ENCODE peak calls at places on chromosomes 2 and 18, in four cellular contexts. One of them, this sample, is unnamed.
A peak's percentile ranks its signal among the peaks of the same experiment; 100 is the strongest.

GRCh38 chr18:23053756-23054457 is 81.4 kb upstream of the CABLES1 start:
- DNase-seq in SIG-M5: no peak
- DNase-seq in CD8-positive, alpha-beta memory T cell: no peak
- DNase-seq in stromal cell of bone marrow: peak; percentile 72
- DNase-seq in this sample: no peak

GRCh38 chr2:66478729-66479316 is 43.9 kb downstream of the MEIS1 start:
- DNase-seq in stromal cell of bone marrow: no peak
- DNase-seq in CD8-positive, alpha-beta memory T cell: no peak
- DNase-seq in SIG-M5: no peak
- DNase-seq in this sample: no peak

GRCh38 chr2:111209045-111209514 is 88.4 kb downstream of the BCL2L11 start:
- DNase-seq in stromal cell of bone marrow: peak; percentile 44
- DNase-seq in SIG-M5: no peak
- DNase-seq in CD8-positive, alpha-beta memory T cell: no peak
- DNase-seq in this sample: no peak

GRCh38 chr2:4673025-4673489 is 969.7 kb downstream of the DCDC2C start:
- DNase-seq in CD8-positive, alpha-beta memory T cell: no peak
- DNase-seq in stromal cell of bone marrow: peak; percentile 15
- DNase-seq in SIG-M5: no peak
- DNase-seq in this sample: no peak

GRCh38 chr2:46935071-46935470 is 19.5 kb upstream of the MCFD2 start:
- DNase-seq in CD8-positive, alpha-beta memory T cell: no peak
- DNase-seq in SIG-M5: no peak
- DNase-seq in stromal cell of bone marrow: no peak
- DNase-seq in this sample: no peak

GRCh38 chr2:207449673-207450072 is 80.1 kb upstream of the CREB1 start:
- DNase-seq in CD8-positive, alpha-beta memory T cell: no peak
- DNase-seq in stromal cell of bone marrow: no peak
- DNase-seq in SIG-M5: no peak
- DNase-seq in this sample: no peak

GRCh38 chr2:17518212-17519154 is at the start of gene RAD51AP2:
- DNase-seq in stromal cell of bone marrow: peak; percentile 51
- DNase-seq in CD8-positive, alpha-beta memory T cell: no peak
- DNase-seq in SIG-M5: no peak
- DNase-seq in this sample: peak; percentile 42

GRCh38 chr2:126781206-126781605 is 117.5 kb upstream of the TEX51 start:
- DNase-seq in CD8-positive, alpha-beta memory T cell: no peak
- DNase-seq in SIG-M5: no peak
- DNase-seq in stromal cell of bone marrow: no peak
- DNase-seq in this sample: no peak

GRCh38 chr2:9169310-9170107 is 37.1 kb upstream of the ASAP2 start:
- DNase-seq in CD8-positive, alpha-beta memory T cell: no peak
- DNase-seq in stromal cell of bone marrow: no peak
- DNase-seq in SIG-M5: no peak
- DNase-seq in this sample: no peak

GRCh38 chr2:236947896-236948295 is 137.8 kb upstream of the COPS8 start:
- DNase-seq in SIG-M5: no peak
- DNase-seq in CD8-positive, alpha-beta memory T cell: no peak
- DNase-seq in stromal cell of bone marrow: no peak
- DNase-seq in this sample: no peak

GRCh38 chr2:196263181-196263747 is 91.9 kb upstream of the STK17B start:
- DNase-seq in SIG-M5: peak; percentile 29
- DNase-seq in stromal cell of bone marrow: peak; percentile 69
- DNase-seq in CD8-positive, alpha-beta memory T cell: peak; percentile 67
- DNase-seq in this sample: no peak

GRCh38 chr18:51490417-51490816 is 292.9 kb upstream of the MEX3C start:
- DNase-seq in stromal cell of bone marrow: no peak
- DNase-seq in SIG-M5: no peak
- DNase-seq in CD8-positive, alpha-beta memory T cell: no peak
- DNase-seq in this sample: no peak

GRCh38 chr2:39289609-39290008 is 45.8 kb upstream of the CDKL4 start:
- DNase-seq in CD8-positive, alpha-beta memory T cell: no peak
- DNase-seq in stromal cell of bone marrow: no peak
- DNase-seq in SIG-M5: no peak
- DNase-seq in this sample: no peak

GRCh38 chr2:63875758-63876710 is 34.3 kb downstream of the UGP2 start:
- DNase-seq in SIG-M5: no peak
- DNase-seq in CD8-positive, alpha-beta memory T cell: no peak
- DNase-seq in stromal cell of bone marrow: no peak
- DNase-seq in this sample: no peak

GRCh38 chr2:25280066-25280687 is 61.5 kb downstream of the DNMT3A start:
- DNase-seq in SIG-M5: no peak
- DNase-seq in CD8-positive, alpha-beta memory T cell: no peak
- DNase-seq in stromal cell of bone marrow: no peak
- DNase-seq in this sample: no peak

GRCh38 chr18:3216987-3217386 is 2.8 kb downstream of the MYOM1 start:
- DNase-seq in stromal cell of bone marrow: no peak
- DNase-seq in CD8-positive, alpha-beta memory T cell: no peak
- DNase-seq in SIG-M5: no peak
- DNase-seq in this sample: no peak

GRCh38 chr18:75456277-75456676 is 28.8 kb upstream of the SMIM21 start:
- DNase-seq in CD8-positive, alpha-beta memory T cell: no peak
- DNase-seq in SIG-M5: no peak
- DNase-seq in stromal cell of bone marrow: no peak
- DNase-seq in this sample: no peak

GRCh38 chr2:2271471-2271941 is 59.6 kb downstream of the MYT1L start:
- DNase-seq in SIG-M5: no peak
- DNase-seq in CD8-positive, alpha-beta memory T cell: no peak
- DNase-seq in stromal cell of bone marrow: peak; percentile 18
- DNase-seq in this sample: peak; percentile 31

GRCh38 chr2:45905643-45905969 is 254.1 kb downstream of the PRKCE start:
- DNase-seq in CD8-positive, alpha-beta memory T cell: no peak
- DNase-seq in SIG-M5: no peak
- DNase-seq in stromal cell of bone marrow: no peak
- DNase-seq in this sample: peak; percentile 40

GRCh38 chr2:16615687-16616615 is 49.7 kb downstream of the CYRIA start:
- DNase-seq in CD8-positive, alpha-beta memory T cell: no peak
- DNase-seq in stromal cell of bone marrow: no peak
- DNase-seq in SIG-M5: no peak
- DNase-seq in this sample: no peak

GRCh38 chr2:144239306-144239705 is 280.6 kb downstream of the ZEB2 start:
- DNase-seq in stromal cell of bone marrow: no peak
- DNase-seq in CD8-positive, alpha-beta memory T cell: no peak
- DNase-seq in SIG-M5: no peak
- DNase-seq in this sample: no peak

GRCh38 chr18:59690216-59691045 is 6.8 kb downstream of the CCBE1 start:
- DNase-seq in CD8-positive, alpha-beta memory T cell: no peak
- DNase-seq in stromal cell of bone marrow: no peak
- DNase-seq in SIG-M5: no peak
- DNase-seq in this sample: no peak

GRCh38 chr18:50468802-50469201 is 91.1 kb upstream of the MAPK4 start:
- DNase-seq in CD8-positive, alpha-beta memory T cell: no peak
- DNase-seq in SIG-M5: no peak
- DNase-seq in stromal cell of bone marrow: no peak
- DNase-seq in this sample: no peak

GRCh38 chr2:124563415-124563814 is 538.3 kb downstream of the CNTNAP5 start:
- DNase-seq in CD8-positive, alpha-beta memory T cell: no peak
- DNase-seq in SIG-M5: no peak
- DNase-seq in stromal cell of bone marrow: no peak
- DNase-seq in this sample: no peak

GRCh38 chr2:82023710-82024109 is 1719.2 kb upstream of the LRRTM1 start:
- DNase-seq in stromal cell of bone marrow: no peak
- DNase-seq in SIG-M5: no peak
- DNase-seq in CD8-positive, alpha-beta memory T cell: no peak
- DNase-seq in this sample: no peak

GRCh38 chr2:201831469-201831868 is 25.1 kb downstream of the CDK15 start:
- DNase-seq in SIG-M5: no peak
- DNase-seq in stromal cell of bone marrow: peak; percentile 61
- DNase-seq in CD8-positive, alpha-beta memory T cell: no peak
- DNase-seq in this sample: no peak

GRCh38 chr2:12918841-12919445 is 202.2 kb downstream of the TRIB2 start:
- DNase-seq in SIG-M5: no peak
- DNase-seq in CD8-positive, alpha-beta memory T cell: no peak
- DNase-seq in stromal cell of bone marrow: peak; percentile 90
- DNase-seq in this sample: no peak

GRCh38 chr2:142769761-142770160 is 107.7 kb upstream of the KYNU start:
- DNase-seq in SIG-M5: no peak
- DNase-seq in CD8-positive, alpha-beta memory T cell: no peak
- DNase-seq in stromal cell of bone marrow: no peak
- DNase-seq in this sample: no peak